ENCODE peak calls at places on chromosomes 11 and 22, in eight cellular contexts. P, Y, C, L, V, A, T and R are unnamed samples.

GRCh38 chr11:67418476-67419281 is 3.2 kb downstream of the CARNS1 start:
- DNase-seq in P (no peak), Y (no peak), C (no peak), L (no peak), V (peak), A (no peak), T (no peak), R (no peak)

GRCh38 chr11:69209936-69210659 is 54.4 kb downstream of the SMIM38 start:
- DNase-seq in P (peak), Y (no peak), C (no peak), L (no peak), V (no peak), A (no peak), T (peak), R (peak)

GRCh38 chr11:13577881-13578280 is 82.1 kb upstream of the PTH start:
- DNase-seq in P (no peak), Y (no peak), C (no peak), L (no peak), V (no peak), A (no peak), T (no peak), R (no peak)

GRCh38 chr11:116778556-116778955 is 5.8 kb upstream of the BUD13 start:
- DNase-seq in P (no peak), Y (peak), C (no peak), L (no peak), V (no peak), A (no peak), T (no peak), R (no peak)

GRCh38 chr11:61281581-61282250 is 13.4 kb downstream of the VWCE start:
- DNase-seq in P (no peak), Y (no peak), C (no peak), L (peak), V (peak), A (peak), T (no peak), R (no peak)

GRCh38 chr11:122673706-122674105 is 18.2 kb downstream of the UBASH3B start:
- DNase-seq in P (no peak), Y (peak), C (no peak), L (no peak), V (no peak), A (no peak), T (no peak), R (no peak)

GRCh38 chr11:18633256-18634139 is 644 bp downstream of the SPTY2D1 start:
- DNase-seq in P (no peak), Y (peak), C (no peak), L (no peak), V (no peak), A (peak), T (no peak), R (no peak)

GRCh38 chr11:2553886-2554285 is 109.1 kb downstream of the KCNQ1 start:
- DNase-seq in P (no peak), Y (no peak), C (no peak), L (no peak), V (no peak), A (no peak), T (no peak), R (no peak)

GRCh38 chr11:103862049-103862826 is 174.2 kb upstream of the DDI1 start:
- DNase-seq in P (no peak), Y (no peak), C (no peak), L (no peak), V (no peak), A (no peak), T (no peak), R (no peak)

GRCh38 chr11:129846508-129847335 is 31.1 kb downstream of the TMEM45B start:
- DNase-seq in P (no peak), Y (peak), C (peak), L (no peak), V (no peak), A (no peak), T (peak), R (no peak)

GRCh38 chr11:10934293-10934850 is 76.5 kb upstream of the ZBED5 start:
- DNase-seq in P (no peak), Y (no peak), C (no peak), L (no peak), V (peak), A (no peak), T (no peak), R (no peak)

DNA sequence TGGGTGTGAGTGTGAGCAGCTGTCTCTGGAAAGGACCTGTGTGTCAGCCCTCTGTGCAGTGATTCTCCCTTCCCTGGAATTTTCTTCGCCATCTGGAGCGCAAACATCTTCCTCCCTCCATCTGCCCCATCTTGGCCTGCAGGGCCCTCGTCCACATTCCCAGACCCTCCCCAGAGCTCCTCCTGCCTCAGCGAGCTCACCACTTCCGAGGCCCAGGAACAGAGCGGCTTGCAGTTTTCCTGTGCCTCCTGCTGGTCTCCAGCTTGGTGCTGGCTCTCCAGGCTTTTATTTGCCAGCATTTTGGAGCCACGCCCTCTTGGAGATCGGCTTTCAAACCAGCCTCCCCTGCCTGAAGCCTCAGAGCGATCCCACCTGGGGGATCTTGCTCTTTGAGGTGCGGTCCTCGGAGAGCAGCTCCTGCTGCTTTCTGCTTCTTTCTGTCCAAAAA is at the start of gene GPHA2:
- DNase-seq in P (no peak), Y (no peak), C (no peak), L (peak), V (no peak), A (no peak), T (peak), R (no peak)
- H3K27ac ChIP-seq in P (no peak), Y (no peak), C (no peak), L (peak), V (no peak), A (no peak), T (peak), R (no peak)

DNA sequence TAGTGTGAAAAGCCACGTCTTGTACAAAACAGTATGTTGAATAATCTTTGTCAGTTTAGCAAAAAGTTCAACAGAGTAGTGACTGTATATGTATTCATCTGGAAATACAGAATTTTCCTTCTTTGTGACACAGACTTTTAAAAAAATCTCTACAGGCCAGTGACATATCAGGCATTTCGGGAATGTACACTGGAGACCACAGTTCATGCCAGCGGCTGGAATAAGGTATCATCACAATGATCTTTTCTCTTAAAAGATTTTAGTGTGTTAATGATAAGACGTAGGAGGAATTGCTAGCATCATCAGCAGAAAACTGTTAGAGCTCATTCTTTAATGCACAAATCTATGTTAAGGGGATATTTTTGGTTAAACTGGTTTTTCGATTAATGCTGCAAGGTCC is 57.4 kb downstream of the BCL2L13 start:
- DNase-seq in P (no peak), Y (no peak), C (no peak), L (no peak), V (no peak), A (no peak), T (no peak), R (no peak)
- H3K27ac ChIP-seq in P (no peak), Y (no peak), C (no peak), L (no peak), V (no peak), A (no peak), T (no peak), R (no peak)

DNA sequence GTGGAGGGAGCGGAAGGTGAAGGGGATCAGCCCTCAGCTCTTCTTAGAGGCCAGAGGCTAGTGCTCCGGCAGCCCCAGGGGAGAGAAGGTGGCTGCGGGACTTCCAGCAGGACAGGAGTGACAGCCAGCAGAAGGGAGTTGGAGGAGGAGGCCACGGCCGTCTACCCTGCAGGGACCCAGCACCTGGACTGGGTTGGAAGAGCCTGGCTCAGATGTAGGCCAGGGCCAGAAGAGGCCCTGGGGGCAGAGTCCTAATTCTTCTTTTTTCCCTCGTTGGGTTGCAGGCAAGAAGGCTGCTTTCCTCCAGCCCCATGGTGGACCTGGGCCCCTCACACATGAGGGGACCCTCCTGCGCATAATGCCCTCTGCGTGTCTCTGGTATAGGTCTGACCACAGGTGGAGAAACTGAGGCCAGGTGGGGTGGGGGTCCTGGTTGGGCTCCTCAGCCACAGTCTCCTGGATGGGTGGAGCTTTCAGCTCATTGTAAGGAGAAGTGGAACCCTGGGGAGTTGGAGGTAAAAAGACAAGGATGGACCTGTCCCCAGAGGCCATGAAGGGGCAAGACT is 2.3 kb upstream of the MCAM start:
- DNase-seq in P (peak), Y (no peak), C (no peak), L (no peak), V (no peak), A (no peak), T (no peak), R (no peak)
- H3K27ac ChIP-seq in P (peak), Y (peak), C (peak), L (peak), V (peak), A (no peak), T (no peak), R (peak)

GRCh38 chr22:41498322-41498721 is 29.4 kb downstream of the ACO2 start:
- DNase-seq in P (no peak), Y (no peak), C (no peak), L (no peak), V (no peak), A (no peak), T (no peak), R (no peak)

GRCh38 chr22:41499624-41500280 is 30.8 kb downstream of the ACO2 start:
- DNase-seq in P (no peak), Y (no peak), C (no peak), L (no peak), V (no peak), A (no peak), T (no peak), R (no peak)

GRCh38 chr22:41504397-41504796 is 35.5 kb downstream of the ACO2 start:
- DNase-seq in P (no peak), Y (no peak), C (no peak), L (no peak), V (no peak), A (no peak), T (no peak), R (peak)

GRCh38 chr22:41501209-41501608 is 32.3 kb downstream of the ACO2 start:
- DNase-seq in P (no peak), Y (no peak), C (no peak), L (no peak), V (no peak), A (peak), T (peak), R (no peak)

DNA sequence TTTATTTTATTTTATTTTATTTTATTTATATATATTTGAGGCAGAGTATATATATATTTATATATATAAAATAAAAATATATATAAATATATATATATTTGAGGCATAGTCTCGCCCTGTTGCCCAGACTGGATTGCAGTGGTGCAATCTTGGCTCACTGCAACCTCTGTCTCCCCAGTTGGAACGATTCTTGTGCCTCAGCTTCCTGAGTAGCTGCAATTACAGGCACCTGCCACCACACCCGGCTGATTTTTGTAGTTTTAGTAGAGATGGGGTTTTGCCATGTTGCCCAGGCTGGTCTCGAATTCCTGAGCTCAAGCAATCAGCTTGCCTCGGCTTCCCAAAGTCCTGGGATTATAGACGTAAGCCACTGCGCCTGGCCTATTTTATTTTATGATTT is 31.4 kb downstream of the ACO2 start:
- DNase-seq in P (no peak), Y (no peak), C (no peak), L (no peak), V (peak), A (no peak), T (no peak), R (no peak)
- H3K27ac ChIP-seq in P (no peak), Y (no peak), C (no peak), L (no peak), V (no peak), A (no peak), T (no peak), R (no peak)

GRCh38 chr11:45210846-45211245 is 64.4 kb downstream of the PRDM11 start:
- DNase-seq in P (no peak), Y (no peak), C (no peak), L (no peak), V (peak), A (no peak), T (no peak), R (no peak)
- H3K27ac ChIP-seq in P (no peak), Y (no peak), C (no peak), L (no peak), V (peak), A (no peak), T (no peak), R (peak)

DNA sequence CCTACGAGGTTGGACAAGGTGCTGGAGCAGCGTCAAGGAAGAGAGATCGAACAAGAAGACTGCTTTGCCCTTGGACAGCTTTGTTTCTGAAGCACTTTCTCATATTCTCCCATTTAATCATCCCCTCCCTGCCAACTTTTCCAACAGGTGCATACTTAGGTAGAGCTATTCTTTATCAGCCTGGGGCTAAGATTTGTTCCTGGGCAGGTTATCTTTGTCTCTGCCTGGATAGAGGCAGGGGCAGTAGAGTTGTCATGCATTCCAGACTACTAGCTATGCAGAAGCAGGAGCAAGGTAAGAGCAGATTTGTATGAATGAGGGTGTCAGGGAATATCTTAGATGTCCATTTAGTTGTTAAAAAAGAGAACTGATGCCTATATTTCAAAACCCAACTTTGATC is 82.3 kb downstream of the PTPRJ start:
- DNase-seq in P (no peak), Y (no peak), C (no peak), L (no peak), V (no peak), A (no peak), T (no peak), R (no peak)
- H3K27ac ChIP-seq in P (no peak), Y (no peak), C (no peak), L (no peak), V (peak), A (no peak), T (no peak), R (no peak)

DNA sequence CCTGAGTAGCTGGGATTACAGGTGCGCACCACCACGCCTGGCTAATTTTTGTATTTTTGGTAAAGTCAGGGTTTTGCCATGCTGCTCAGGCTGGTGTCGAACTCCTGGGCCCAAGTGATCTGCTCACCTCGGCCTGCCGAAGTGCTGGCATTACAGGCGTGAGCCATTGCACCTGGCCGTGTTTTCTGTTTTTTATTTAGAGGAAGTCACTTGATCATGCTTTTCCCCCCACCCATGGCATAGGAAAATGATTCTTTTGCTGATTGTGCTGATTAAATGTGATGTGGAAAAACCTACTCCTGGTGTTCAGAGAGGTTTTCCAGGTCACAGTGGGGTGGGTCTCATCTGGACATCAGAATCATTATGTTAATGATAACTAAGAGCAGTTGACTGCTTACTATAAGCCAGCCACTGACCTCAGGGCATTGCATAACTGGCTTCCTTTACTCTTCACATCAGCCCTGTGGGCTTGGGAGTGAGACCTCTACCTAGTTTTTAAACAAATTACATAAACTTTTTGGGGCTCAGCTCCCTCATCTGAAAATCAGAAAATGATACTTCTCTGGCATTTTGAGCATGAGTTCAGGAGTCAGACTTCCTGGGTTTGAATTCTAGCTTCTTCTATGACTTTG is 71.0 kb downstream of the PTPRJ start:
- DNase-seq in P (no peak), Y (peak), C (no peak), L (no peak), V (no peak), A (no peak), T (no peak), R (peak)
- H3K27ac ChIP-seq in P (no peak), Y (no peak), C (no peak), L (no peak), V (peak), A (no peak), T (no peak), R (no peak)